ENCODE peak calls at places on chromosomes 6 and 20, in five cellular contexts. B is ovary, T is PC-3, L is cardiac muscle cell, Y is endodermal cell. J is an unnamed sample.
A peak's percentile ranks its signal among the peaks of the same experiment; 100 is the strongest.

GRCh38 chr20:64050261-64051032 is 1.0 kb upstream of the SOX18 start:
- DNase-seq in B (no peak), T (no peak), L (no peak), Y (peak; percentile 73), J (no peak)

GRCh38 chr20:22836211-22836610 is 198.9 kb upstream of the SSTR4 start:
- DNase-seq in B (no peak), T (peak; percentile 55), L (no peak), Y (no peak), J (no peak)

GRCh38 chr6:130115036-130115435 is 96.7 kb downstream of the L3MBTL3 start:
- DNase-seq in B (no peak), T (no peak), L (no peak), Y (no peak), J (no peak)

GRCh38 chr20:21832442-21833152 is 127.1 kb downstream of the PAX1 start:
- DNase-seq in B (no peak), T (no peak), L (no peak), Y (no peak), J (no peak)

GRCh38 chr6:14882394-14883073 is 363.3 kb upstream of the JARID2 start:
- DNase-seq in B (no peak), T (peak; percentile 9), L (no peak), Y (no peak), J (no peak)

GRCh38 chr20:44109951-44110361 is 77.0 kb downstream of the JPH2 start:
- DNase-seq in B (no peak), T (no peak), L (no peak), Y (peak; percentile 84), J (no peak)

GRCh38 chr6:99802396-99803031 is 191.5 kb downstream of the MCHR2 start:
- DNase-seq in B (no peak), T (no peak), L (no peak), Y (peak; percentile 96), J (no peak)

GRCh38 chr6:132131777-132132176 is 180.6 kb upstream of the CCN2 start:
- DNase-seq in B (peak; percentile 42), T (peak; percentile 90), L (no peak), Y (peak; percentile 42), J (no peak)

GRCh38 chr20:38633577-38634093 is 32.0 kb downstream of the ARHGAP40 start:
- DNase-seq in B (no peak), T (peak; percentile 76), L (peak; percentile 67), Y (peak; percentile 95), J (peak; percentile 72)

GRCh38 chr20:4281258-4282055 is 266.1 kb upstream of the RNF24 start:
- DNase-seq in B (no peak), T (no peak), L (no peak), Y (no peak), J (no peak)

GRCh38 chr6:33967966-33968724 is 164.3 kb upstream of the MLN start:
- DNase-seq in B (no peak), T (peak; percentile 37), L (peak; percentile 36), Y (peak; percentile 86), J (no peak)

GRCh38 chr6:32416031-32416430 is 9.1 kb upstream of the BTNL2 start:
- DNase-seq in B (no peak), T (no peak), L (no peak), Y (no peak), J (no peak)
- H3K27me3 ChIP-seq in B (no peaks in the 10 kb centered on the region), T (peaks cover 31% of the 10 kb centered on the region), L (peaks cover 52% of the 10 kb centered on the region), Y (peaks cover 27% of the 10 kb centered on the region), J (peaks cover 50% of the 10 kb centered on the region)

DNA sequence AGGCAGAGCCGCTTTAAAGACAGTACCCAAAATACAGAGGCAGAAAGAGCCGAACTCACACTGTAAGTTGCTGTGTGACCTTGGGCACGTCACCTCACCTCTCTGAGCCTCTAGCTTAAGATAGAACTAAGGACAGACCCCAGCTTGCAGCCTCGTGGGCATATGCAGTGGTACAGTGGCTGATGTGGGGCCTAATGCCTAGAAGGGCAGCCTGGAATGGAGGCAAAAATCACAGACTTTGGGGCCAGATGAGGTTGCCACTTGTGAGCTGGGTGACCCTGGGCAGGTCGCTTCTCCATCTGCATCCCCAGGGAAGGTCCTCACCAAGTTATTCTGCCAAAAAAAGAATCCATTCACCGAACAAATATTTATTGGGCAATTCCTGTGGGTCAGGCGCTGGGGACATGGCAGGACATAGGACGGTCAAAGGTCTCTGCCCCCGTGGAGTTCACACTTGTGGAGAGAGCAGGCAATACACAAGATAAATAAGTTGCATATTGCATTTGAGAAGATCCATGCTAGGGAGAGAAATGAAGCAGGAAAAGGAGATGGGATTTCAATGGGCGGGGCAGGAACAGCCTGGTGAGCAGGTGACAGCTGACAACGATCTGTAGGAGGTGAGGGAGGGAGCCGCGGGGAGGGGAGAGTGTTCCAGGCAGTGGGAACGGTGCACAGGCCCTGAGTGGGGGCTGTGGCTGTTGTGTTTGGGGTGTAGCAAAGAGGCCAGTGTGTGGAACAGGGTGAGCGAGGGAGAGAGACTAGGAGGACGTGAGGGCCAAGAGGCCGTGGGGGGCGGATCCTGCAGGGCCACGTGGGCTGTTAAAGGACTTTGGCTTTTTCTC is 115.2 kb downstream of the CEBPB start:
- DNase-seq in B (peak; percentile 77), T (peak; percentile 48), L (no peak), Y (peak; percentile 84), J (peak; percentile 73)
- H3K4me3 ChIP-seq in B (no peak overlapping the region), T (no peak overlapping the region), L (no peak overlapping the region), Y (no peak overlapping the region), J (no peak overlapping the region)

GRCh38 chr6:30127238-30128093 is 8.5 kb upstream of the TRIM40 start:
- DNase-seq in B (no peak), T (no peak), L (peak; percentile 12), Y (peak; percentile 83), J (no peak)
- H3K27me3 ChIP-seq in B (peaks cover 5% of the 10 kb centered on the region), T (no peaks in the 10 kb centered on the region), L (peaks cover 88% of the 10 kb centered on the region), Y (peaks cover 89% of the 10 kb centered on the region), J (peaks cover 34% of the 10 kb centered on the region)

GRCh38 chr20:31716818-31717477 is 5.7 kb downstream of the BCL2L1 start:
- DNase-seq in B (no peak), T (no peak), L (no peak), Y (no peak), J (no peak)

GRCh38 chr20:31715766-31716165 is 6.9 kb downstream of the BCL2L1 start:
- DNase-seq in B (no peak), T (no peak), L (no peak), Y (no peak), J (no peak)

GRCh38 chr20:31718952-31719643 is 3.6 kb downstream of the BCL2L1 start:
- DNase-seq in B (no peak), T (peak; percentile 87), L (no peak), Y (no peak), J (no peak)

GRCh38 chr20:31716351-31716750 is 6.3 kb downstream of the BCL2L1 start:
- DNase-seq in B (no peak), T (peak; percentile 58), L (no peak), Y (no peak), J (no peak)

GRCh38 chr20:31717478-31717946 is 5.2 kb downstream of the BCL2L1 start:
- DNase-seq in B (no peak), T (no peak), L (no peak), Y (no peak), J (no peak)
- H3K4me3 ChIP-seq in B (no peak overlapping the region), T (peak overlapping the region; percentile 95), L (no peak overlapping the region), Y (no peak overlapping the region), J (peak overlapping the region; percentile 84)

GRCh38 chr6:168280899-168281245 is 38.7 kb downstream of the DACT2 start:
- DNase-seq in B (no peak), T (no peak), L (no peak), Y (no peak), J (no peak)
- H3K27me3 ChIP-seq in B (no peaks in the 10 kb centered on the region), T (peaks cover 19% of the 10 kb centered on the region), L (no peaks in the 10 kb centered on the region), Y (no peaks in the 10 kb centered on the region), J (no peaks in the 10 kb centered on the region)

DNA sequence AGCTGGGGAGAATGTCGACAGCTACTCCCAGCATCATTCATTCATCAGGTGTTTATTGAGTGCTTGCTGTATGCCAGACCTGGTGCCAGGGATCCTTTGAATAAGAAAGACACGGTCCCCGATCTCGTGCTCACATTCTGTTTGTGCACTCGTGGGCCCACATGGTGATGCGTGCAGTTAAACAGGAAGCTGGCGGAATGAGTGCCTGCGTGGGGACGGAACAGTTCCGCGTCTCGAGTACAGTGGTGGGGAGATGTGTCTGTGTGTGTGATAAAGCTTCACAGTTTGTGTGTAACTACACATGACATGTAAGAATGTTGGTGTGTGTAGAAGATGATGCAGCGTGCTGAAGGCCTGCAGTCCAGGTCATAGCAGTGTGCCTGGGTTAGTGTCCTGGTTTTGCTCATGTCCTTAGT is 6.5 kb downstream of the RBM38 start:
- DNase-seq in B (no peak), T (no peak), L (no peak), Y (no peak), J (peak; percentile 64)
- H3K4me3 ChIP-seq in B (no peak overlapping the region), T (no peak overlapping the region), L (no peak overlapping the region), Y (no peak overlapping the region), J (no peak overlapping the region)

J was measured in upper lobe of right lung.